ENCODE peak calls at places on chromosome 15, in nine cellular contexts. T is uterus; Z is prostate gland; H is mesenchymal stem cell; D is lower lobe of right lung; X is CD8-positive, alpha-beta memory T cell; V is tibial artery; E is lung; J is HepG2. R is an unnamed sample. For H3K27me3 and H3K4me1, the result is how much of the 10 kb centered on the place peaks cover.

GRCh38 chr15:62618432-62618831 is 424.1 kb upstream of the TPM1 start:
- DNase-seq in Z (no peak), D (no peak), T (no peak), E (no peak), H (peak), V (no peak), J (no peak), X (no peak), R (no peak)

GRCh38 chr15:29457729-29458128 is 188.1 kb upstream of the NSMCE3 start:
- DNase-seq in H (no peak), E (no peak), V (no peak), J (no peak), D (no peak), Z (no peak), T (no peak), X (no peak), R (no peak)

GRCh38 chr15:40229956-40230355 is 8.9 kb upstream of the PAK6 start:
- DNase-seq in T (no peak), H (no peak), Z (no peak), J (no peak), D (no peak), X (no peak), E (no peak), V (no peak), R (no peak)

GRCh38 chr15:95975212-95975611 is 355.3 kb upstream of the NR2F2 start:
- DNase-seq in J (no peak), Z (no peak), X (no peak), H (no peak), D (no peak), T (no peak), V (no peak), E (no peak), R (no peak)

GRCh38 chr15:71278989-71279756 is 163.9 kb downstream of the THSD4 start:
- DNase-seq in H (peak), Z (peak), E (peak), T (peak), V (peak), D (peak), J (peak), X (no peak), R (peak)

GRCh38 chr15:62883938-62884479 is 158.5 kb upstream of the TPM1 start:
- DNase-seq in Z (no peak), V (no peak), D (no peak), J (no peak), E (no peak), X (no peak), T (peak), H (no peak), R (no peak)

GRCh38 chr15:25846377-25846776 is 16.8 kb downstream of the ATP10A start:
- DNase-seq in Z (no peak), T (no peak), V (no peak), D (no peak), X (peak), J (no peak), H (no peak), E (no peak), R (no peak)

GRCh38 chr15:68230157-68231100 is 901 bp upstream of the CLN6 start:
- DNase-seq in D (no peak), X (no peak), T (no peak), E (no peak), V (no peak), Z (peak), H (peak), J (no peak), R (no peak)

GRCh38 chr15:79450648-79451047 is 18.5 kb downstream of the MINAR1 start:
- DNase-seq in X (no peak), Z (no peak), V (no peak), E (no peak), D (no peak), H (no peak), J (peak), T (no peak), R (peak)

GRCh38 chr15:83698294-83698693 is 44.4 kb downstream of the ADAMTSL3 start:
- DNase-seq in V (peak), J (no peak), X (no peak), E (peak), H (peak), T (peak), Z (no peak), D (no peak), R (no peak)

GRCh38 chr15:101501703-101502373 is 12.3 kb upstream of the PCSK6 start:
- DNase-seq in X (no peak), Z (no peak), E (peak), J (peak), D (peak), V (no peak), H (no peak), T (no peak), R (peak)

GRCh38 chr15:73227433-73228056 is 141.2 kb downstream of the HCN4 start:
- DNase-seq in T (no peak), E (no peak), D (no peak), Z (no peak), J (peak), V (no peak), X (no peak), H (peak), R (no peak)

GRCh38 chr15:95857124-95857757 is 473.3 kb upstream of the NR2F2 start:
- DNase-seq in H (peak), Z (no peak), D (no peak), X (no peak), J (no peak), E (no peak), V (no peak), T (no peak), R (no peak)

GRCh38 chr15:56802164-56802563 is 68.9 kb upstream of the ZNF280D start:
- DNase-seq in T (no peak), D (no peak), J (no peak), V (no peak), Z (no peak), X (no peak), E (no peak), H (no peak), R (no peak)

GRCh38 chr15:42691308-42691707 is 45.6 kb downstream of the CDAN1 start:
- DNase-seq in V (no peak), Z (no peak), X (no peak), E (no peak), H (no peak), T (no peak), J (no peak), D (no peak), R (no peak)

GRCh38 chr15:35603298-35603697 is 57.3 kb upstream of the DPH6 start:
- DNase-seq in J (no peak), Z (no peak), E (no peak), T (no peak), V (no peak), D (no peak), X (no peak), H (peak), R (no peak)

GRCh38 chr15:71079208-71080044 is 35.8 kb upstream of the THSD4 start:
- DNase-seq in J (no peak), Z (peak), T (no peak), H (no peak), V (peak), E (no peak), X (no peak), D (no peak), R (peak)

GRCh38 chr15:40151499-40151898 is 9.4 kb upstream of the BUB1B start:
- DNase-seq in T (no peak), J (no peak), X (no peak), Z (no peak), D (no peak), V (no peak), H (no peak), E (no peak), R (no peak)

GRCh38 chr15:82048809-82049208 is 3.0 kb upstream of the MEX3B start:
- DNase-seq in H (no peak), D (no peak), Z (no peak), T (no peak), J (no peak), E (no peak), X (no peak), V (no peak), R (no peak)

GRCh38 chr15:38242055-38242454 is 10.6 kb upstream of the SPRED1 start:
- DNase-seq in H (no peak), E (no peak), J (no peak), X (no peak), V (no peak), D (no peak), T (no peak), Z (no peak), R (no peak)

GRCh38 chr15:80984856-80985255 is 4.8 kb downstream of the MESD start:
- DNase-seq in Z (no peak), X (no peak), J (no peak), D (no peak), V (no peak), E (no peak), H (no peak), T (no peak), R (no peak)

GRCh38 chr15:48143856-48144255 is 23.1 kb downstream of the SLC24A5 start:
- DNase-seq in E (no peak), V (no peak), J (no peak), H (peak), T (no peak), X (no peak), D (no peak), Z (no peak), R (no peak)

GRCh38 chr15:43151688-43152087 is 18.3 kb downstream of the TMEM62 start:
- DNase-seq in T (no peak), H (no peak), J (no peak), E (no peak), V (no peak), D (no peak), X (no peak), Z (no peak), R (no peak)

GRCh38 chr15:94653071-94653470 is 421.7 kb downstream of the MCTP2 start:
- DNase-seq in T (no peak), E (no peak), Z (no peak), V (no peak), J (no peak), H (no peak), X (no peak), D (no peak), R (no peak)

GRCh38 chr15:76172782-76173181 is 113.0 kb downstream of the TMEM266 start:
- DNase-seq in Z (no peak), T (no peak), X (no peak), E (no peak), D (no peak), H (no peak), J (no peak), V (no peak), R (no peak)

GRCh38 chr15:68197170-68197492 is 8.0 kb downstream of the CALML4 start:
- DNase-seq in Z (no peak), V (no peak), J (no peak), E (no peak), X (no peak), D (no peak), T (no peak), H (no peak), R (no peak)

GRCh38 chr15:80803580-80804525 is 24.7 kb downstream of the CEMIP start:
- DNase-seq in T (no peak), Z (no peak), V (no peak), J (no peak), X (no peak), D (no peak), H (no peak), E (no peak), R (no peak)

GRCh38 chr15:78051622-78052405 is 25.7 kb downstream of the TBC1D2B start:
- DNase-seq in H (no peak), T (no peak), X (no peak), D (no peak), V (no peak), E (no peak), J (no peak), Z (peak), R (peak)

GRCh38 chr15:58331562-58331902 is 100.3 kb upstream of the LIPC start:
- DNase-seq in V (no peak), X (no peak), Z (no peak), E (no peak), H (no peak), J (peak), D (no peak), T (no peak), R (no peak)

GRCh38 chr15:49507261-49507660 is 84.2 kb downstream of the FGF7 start:
- DNase-seq in T (no peak), X (no peak), J (no peak), Z (no peak), D (no peak), E (no peak), V (no peak), H (no peak), R (no peak)

GRCh38 chr15:74408385-74408784 is 25.4 kb downstream of the SEMA7A start:
- DNase-seq in V (no peak), H (no peak), X (no peak), E (no peak), Z (no peak), T (no peak), J (no peak), D (no peak), R (no peak)

GRCh38 chr15:74410502-74410901 is 23.3 kb downstream of the SEMA7A start:
- DNase-seq in X (no peak), Z (no peak), E (no peak), J (no peak), H (no peak), V (no peak), D (no peak), T (no peak), R (no peak)

GRCh38 chr15:74408815-74409214 is 24.9 kb downstream of the SEMA7A start:
- DNase-seq in E (no peak), J (no peak), D (no peak), H (no peak), Z (no peak), X (no peak), V (no peak), T (no peak), R (no peak)

GRCh38 chr15:74406992-74407705 is 26.6 kb downstream of the SEMA7A start:
- DNase-seq in D (no peak), T (peak), H (peak), V (no peak), E (no peak), X (no peak), J (peak), Z (no peak), R (peak)

DNA sequence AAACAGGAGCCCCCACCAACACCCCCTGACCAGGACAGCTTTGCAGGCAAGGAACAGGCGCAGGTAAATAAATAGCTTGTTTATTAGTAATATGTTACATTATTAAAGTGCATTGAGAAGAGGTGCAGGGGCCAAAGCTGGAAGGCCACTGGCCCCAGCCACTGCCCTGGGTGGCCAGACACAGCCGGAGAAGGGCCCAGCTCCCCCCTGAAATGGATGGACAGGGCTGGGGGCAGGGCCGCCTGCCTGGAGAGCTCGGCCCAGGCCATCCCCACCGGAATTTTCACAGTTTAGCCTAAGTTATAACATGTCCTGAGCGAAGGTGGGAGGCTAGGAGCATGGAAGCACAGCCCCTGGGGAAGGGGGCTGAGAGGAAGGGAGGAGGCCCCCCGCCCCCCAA is 24.5 kb downstream of the SEMA7A start:
- DNase-seq in H (no peak), D (no peak), Z (no peak), E (no peak), V (no peak), X (no peak), T (no peak), J (no peak), R (no peak)
- H3K27me3 ChIP-seq in H (under half), D (under half), Z (under half), E (under half), V (under half), X (under half), T (under half), J (under half), R (under half)

DNA sequence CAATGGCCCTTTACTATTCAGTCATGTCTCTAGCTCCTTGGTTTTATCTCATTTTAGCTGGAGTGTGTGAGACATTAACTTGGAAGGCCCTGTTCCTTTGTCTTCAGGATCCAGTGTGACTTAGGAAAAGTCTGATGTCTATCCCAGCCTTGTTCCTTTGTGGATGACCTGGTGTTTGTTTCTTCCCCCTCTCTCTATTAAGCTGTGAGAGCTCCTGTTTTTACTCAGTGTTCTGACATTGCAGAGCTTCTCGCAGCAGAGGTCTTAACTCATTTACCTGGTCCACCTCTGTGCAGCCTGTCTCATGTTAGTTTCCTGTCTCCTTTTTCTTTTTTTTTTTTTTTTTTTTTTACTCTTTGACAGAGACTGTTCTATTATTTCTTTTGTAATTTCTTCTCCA is 43.1 kb downstream of the KLF13 start:
- DNase-seq in Z (no peak), J (no peak), X (no peak), D (no peak), H (no peak), V (no peak), E (no peak), T (no peak), R (no peak)
- H3K27ac ChIP-seq in Z (no peak), J (no peak), X (no peak), D (peak), H (no peak), V (no peak), E (peak), T (peak), R (no peak)

GRCh38 chr15:52787549-52788098 is 2.5 kb downstream of the ONECUT1 start:
- DNase-seq in V (no peak), Z (no peak), H (no peak), X (no peak), J (no peak), T (no peak), D (no peak), E (no peak), R (no peak)
- H3K4me1 ChIP-seq in V (half or more), Z (under half), H (half or more), X (under half), J (under half), T (under half), D (under half), E (under half), R (under half)

GRCh38 chr15:91921821-91922198 is 68.3 kb downstream of the SLCO3A1 start:
- DNase-seq in D (no peak), Z (no peak), J (no peak), V (no peak), T (peak), E (no peak), X (no peak), H (no peak), R (no peak)

GRCh38 chr15:91917991-91918390 is 64.5 kb downstream of the SLCO3A1 start:
- DNase-seq in J (no peak), E (no peak), V (no peak), X (no peak), Z (no peak), T (no peak), H (no peak), D (no peak), R (no peak)

GRCh38 chr15:91922701-91923279 is 69.3 kb downstream of the SLCO3A1 start:
- DNase-seq in E (no peak), D (no peak), Z (no peak), J (no peak), X (no peak), T (no peak), H (no peak), V (no peak), R (no peak)

GRCh38 chr15:91919014-91919534 is 65.6 kb downstream of the SLCO3A1 start:
- DNase-seq in T (no peak), V (no peak), J (no peak), X (no peak), H (no peak), D (no peak), E (no peak), Z (no peak), R (no peak)

GRCh38 chr15:91921188-91921820 is 67.8 kb downstream of the SLCO3A1 start:
- DNase-seq in E (no peak), T (no peak), V (no peak), Z (no peak), D (no peak), H (no peak), J (no peak), X (no peak), R (peak)
- H3K27me3 ChIP-seq in E (under half), T (under half), V (under half), Z (under half), D (under half), H (under half), J (under half), X (under half), R (under half)

GRCh38 chr15:85542488-85542887 is 162.1 kb downstream of the AKAP13 start:
- DNase-seq in X (no peak), J (no peak), H (no peak), V (no peak), E (no peak), T (no peak), Z (no peak), D (no peak), R (no peak)
- H3K27ac ChIP-seq in X (no peak), J (no peak), H (no peak), V (no peak), E (peak), T (no peak), Z (peak), D (peak), R (no peak)

GRCh38 chr15:27683126-27683525 is 416.0 kb downstream of the OCA2 start:
- DNase-seq in J (no peak), D (no peak), E (no peak), X (no peak), Z (no peak), T (no peak), H (no peak), V (no peak), R (no peak)

GRCh38 chr15:27685638-27686037 is 413.5 kb downstream of the OCA2 start:
- DNase-seq in J (no peak), H (no peak), X (no peak), E (no peak), V (no peak), T (no peak), D (no peak), Z (no peak), R (no peak)

GRCh38 chr15:27686376-27686775 is 412.7 kb downstream of the OCA2 start:
- DNase-seq in H (no peak), E (no peak), J (no peak), V (no peak), Z (no peak), T (no peak), D (no peak), X (no peak), R (no peak)

GRCh38 chr15:27690290-27690689 is 408.8 kb downstream of the OCA2 start:
- DNase-seq in V (no peak), H (no peak), D (no peak), E (no peak), Z (no peak), J (no peak), X (no peak), T (no peak), R (no peak)

DNA sequence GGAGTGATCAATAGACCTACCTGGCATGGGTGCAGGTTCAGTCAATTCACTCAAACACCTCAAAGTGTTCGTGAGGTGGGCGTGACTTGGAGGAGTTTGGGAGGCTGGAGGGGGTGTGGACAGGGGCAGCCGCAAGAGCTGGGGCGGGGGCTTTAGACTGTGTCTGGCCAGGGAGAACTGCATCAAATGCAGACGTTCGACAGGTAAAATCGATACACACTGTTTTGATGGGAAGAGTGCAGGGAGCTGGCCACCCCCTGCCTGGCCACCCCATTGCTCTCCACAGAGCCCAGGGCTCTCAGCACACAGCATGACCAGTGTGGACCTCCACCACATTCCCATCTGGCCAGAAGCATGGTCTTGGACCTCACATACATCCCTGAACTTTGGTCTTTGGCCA is 412.1 kb downstream of the OCA2 start:
- DNase-seq in J (no peak), Z (no peak), H (no peak), E (no peak), V (no peak), X (no peak), D (no peak), T (no peak), R (no peak)
- H3K4me1 ChIP-seq in J (under half), Z (under half), H (under half), E (under half), V (under half), X (under half), D (under half), T (under half), R (under half)

DNA sequence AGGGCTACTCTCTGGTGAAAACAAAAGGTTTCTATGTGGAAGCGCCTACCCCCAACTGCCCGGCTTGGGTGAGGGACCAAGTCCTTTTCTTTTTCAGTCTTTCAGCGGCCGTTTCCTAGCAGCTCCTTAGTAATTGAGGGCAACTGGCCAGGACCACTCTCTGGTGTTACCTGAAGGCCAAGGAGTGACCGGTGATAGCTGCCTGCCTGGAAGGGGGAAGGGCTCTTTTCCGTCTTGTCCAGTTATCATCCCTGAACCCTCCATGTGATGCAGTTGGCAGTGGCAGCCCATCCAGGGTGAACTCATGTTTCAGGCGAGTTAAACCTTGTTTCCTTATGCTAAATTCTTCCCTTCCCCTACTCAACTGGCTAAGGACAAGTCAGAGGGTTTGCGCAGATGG is 33.3 kb downstream of the RHCG start:
- DNase-seq in E (no peak), V (no peak), X (no peak), H (no peak), T (no peak), Z (no peak), D (no peak), J (no peak), R (no peak)
- H3K27me3 ChIP-seq in E (under half), V (under half), X (under half), H (half or more), T (under half), Z (under half), D (under half), J (under half), R (under half)